ENCODE peak calls at places on chromosome 5, in four cellular contexts. O is HepG2, Y is K562, F is GM12878. A is an unnamed sample.

GRCh38 chr5:174769005-174769404 is 44.6 kb downstream of the MSX2 start:
- DNase-seq in O (no peak), Y (no peak), F (no peak), A (no peak)

GRCh38 chr5:151104795-151105194 is 24.0 kb upstream of the TNIP1 start:
- DNase-seq in O (peak; percentile 33), Y (no peak), F (no peak), A (no peak)

GRCh38 chr5:109479260-109479860 is 69.6 kb upstream of the PJA2 start:
- DNase-seq in O (peak; percentile 18), Y (no peak), F (no peak), A (no peak)

GRCh38 chr5:127486471-127486870 is 31.0 kb upstream of the PRRC1 start:
- DNase-seq in O (no peak), Y (no peak), F (no peak), A (no peak)

GRCh38 chr5:145465487-145466263 is 369.5 kb downstream of the PRELID2 start:
- DNase-seq in O (no peak), Y (no peak), F (no peak), A (no peak)

GRCh38 chr5:137737349-137738256 is 1.7 kb upstream of the KLHL3 start:
- DNase-seq in O (no peak), Y (no peak), F (no peak), A (no peak)

GRCh38 chr5:129917224-129917623 is 13.0 kb downstream of the CHSY3 start:
- DNase-seq in O (no peak), Y (no peak), F (no peak), A (no peak)

GRCh38 chr5:40676643-40677333 is 2.9 kb upstream of the PTGER4 start:
- DNase-seq in O (no peak), Y (no peak), F (no peak), A (no peak)

GRCh38 chr5:135013947-135014570 is 20.0 kb downstream of the PITX1 start:
- DNase-seq in O (peak; percentile 23), Y (no peak), F (no peak), A (no peak)

GRCh38 chr5:141521244-141521781 is 32.4 kb downstream of the PCDHGC5 start:
- DNase-seq in O (peak; percentile 81), Y (no peak), F (no peak), A (no peak)

GRCh38 chr5:135069895-135070657 is 36.0 kb upstream of the PITX1 start:
- DNase-seq in O (no peak), Y (no peak), F (no peak), A (no peak)

GRCh38 chr5:127924606-127925005 is 159.0 kb upstream of the SLC12A2 start:
- DNase-seq in O (no peak), Y (no peak), F (no peak), A (no peak)

GRCh38 chr5:98785244-98785643 is 11.8 kb downstream of the RGMB start:
- DNase-seq in O (no peak), Y (no peak), F (no peak), A (no peak)

GRCh38 chr5:74490814-74491213 is 149.7 kb downstream of the ENC1 start:
- DNase-seq in O (no peak), Y (no peak), F (peak; percentile 88), A (no peak)
- TF ChIP-seq SP1 in O (no peak), Y (no peak), F (peak; percentile 46), A (no peak)

GRCh38 chr5:132430736-132431135 is 59.8 kb downstream of the IRF1 start:
- DNase-seq in O (no peak), Y (no peak), F (no peak), A (no peak)

GRCh38 chr5:132426525-132427138 is 57.1 kb downstream of the SLC22A5 start:
- DNase-seq in O (peak; percentile 58), Y (peak; percentile 75), F (no peak), A (no peak)

GRCh38 chr5:132429451-132430440 is 60.2 kb downstream of the SLC22A5 start:
- DNase-seq in O (peak; percentile 33), Y (no peak), F (no peak), A (no peak)

GRCh38 chr5:132428147-132428482 is 58.6 kb downstream of the SLC22A5 start:
- DNase-seq in O (no peak), Y (no peak), F (no peak), A (no peak)

GRCh38 chr5:132428811-132429440 is 59.4 kb downstream of the SLC22A5 start:
- DNase-seq in O (no peak), Y (no peak), F (no peak), A (no peak)
- TF ChIP-seq FOXK2 in O (no peak), Y (no peak), F (no peak), A (no peak)

DNA sequence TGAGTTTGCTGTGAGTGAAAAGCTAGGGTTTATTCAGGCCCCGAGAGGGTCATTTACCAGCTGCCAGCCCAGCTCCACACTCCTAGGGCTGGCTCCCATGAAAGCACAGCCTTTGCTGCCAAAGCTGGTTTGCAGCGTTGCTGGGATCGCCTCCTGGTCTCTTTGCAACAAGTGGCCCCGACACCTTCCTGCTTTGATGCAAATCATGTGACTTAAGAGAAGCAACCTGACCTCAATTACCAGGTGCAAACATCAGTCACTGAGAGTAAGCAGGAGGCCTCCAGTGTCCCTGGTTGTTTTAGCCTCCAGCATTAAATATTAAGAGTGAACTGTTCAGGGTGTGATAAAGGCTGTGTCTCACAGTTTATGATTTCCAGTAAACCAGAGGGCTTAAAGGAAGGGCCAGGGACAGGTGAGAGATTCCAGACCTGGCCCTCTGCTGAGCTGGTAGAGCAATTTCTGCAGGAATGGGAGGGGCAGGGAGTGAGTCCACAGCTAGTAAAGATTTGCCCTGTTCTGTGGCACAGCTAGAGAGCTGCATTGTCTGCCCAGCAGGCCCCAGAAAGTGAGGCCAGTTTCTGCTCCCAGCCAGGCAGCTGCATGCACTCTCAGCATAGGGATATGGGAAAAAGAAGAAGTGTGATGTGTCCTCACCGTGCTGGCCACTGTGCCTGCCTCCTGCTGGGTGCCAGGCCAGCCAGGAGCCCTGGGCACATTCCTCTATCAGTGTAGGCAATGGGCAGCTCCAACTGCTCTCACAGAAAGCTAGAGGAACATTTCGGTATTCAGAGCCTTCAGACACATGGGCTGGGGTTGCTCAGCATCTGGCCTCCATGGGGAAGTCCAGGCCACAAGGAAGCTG is 58.0 kb downstream of the SLC22A5 start:
- DNase-seq in O (no peak), Y (no peak), F (no peak), A (no peak)
- TF ChIP-seq SP1 in O (no peak), Y (no peak), F (no peak), A (no peak)

DNA sequence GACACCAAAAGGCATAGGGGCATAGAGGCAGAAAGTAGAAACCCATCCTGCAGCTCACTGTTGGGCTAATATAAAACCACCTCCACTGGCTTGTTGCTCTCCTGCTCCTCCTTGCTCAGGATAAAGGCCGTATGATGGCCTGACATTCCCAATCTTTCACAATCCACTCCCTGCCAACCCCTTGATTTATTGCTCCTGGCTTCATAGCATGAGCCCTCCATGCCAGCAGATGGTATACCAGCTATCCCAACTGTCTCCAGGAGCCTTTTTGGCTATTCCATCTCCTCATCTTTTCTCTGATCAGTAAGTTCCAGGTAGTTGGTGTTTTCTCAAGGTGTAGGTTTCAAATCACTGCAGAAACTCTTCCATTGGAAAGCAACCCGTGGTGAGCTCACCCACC is 128.8 kb downstream of the EGFLAM start:
- DNase-seq in O (no peak), Y (no peak), F (no peak), A (no peak)
- TF ChIP-seq FOXK2 in O (no peak), Y (no peak), F (no peak), A (no peak)

GRCh38 chr5:148687427-148687826 is 33.1 kb upstream of the HTR4 start:
- DNase-seq in O (peak; percentile 57), Y (peak; percentile 77), F (no peak), A (peak; percentile 49)

GRCh38 chr5:148687871-148688270 is 33.5 kb upstream of the HTR4 start:
- DNase-seq in O (no peak), Y (no peak), F (no peak), A (no peak)

GRCh38 chr5:148685520-148686134 is 31.3 kb upstream of the HTR4 start:
- DNase-seq in O (no peak), Y (no peak), F (no peak), A (no peak)

GRCh38 chr5:148688787-148689186 is 34.5 kb upstream of the HTR4 start:
- DNase-seq in O (no peak), Y (no peak), F (no peak), A (no peak)

DNA sequence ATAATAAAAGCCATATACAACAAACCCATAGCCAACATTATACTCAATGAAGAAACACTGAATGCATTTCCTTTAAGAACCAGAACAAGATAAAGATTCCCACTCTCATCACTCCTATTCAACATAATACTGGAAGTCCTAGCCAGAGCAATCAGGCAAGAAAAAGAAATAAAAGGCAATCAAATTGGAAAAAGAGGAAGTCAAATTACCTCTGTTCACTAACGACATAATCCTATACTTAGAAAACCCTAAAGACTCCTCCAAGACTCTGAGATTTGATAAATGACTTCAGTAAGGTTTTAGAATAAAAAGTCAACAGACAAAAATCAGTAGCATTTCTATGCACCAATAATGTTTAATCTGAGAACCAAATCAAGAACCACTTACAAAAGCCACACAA is 36.6 kb upstream of the HTR4 start:
- DNase-seq in O (no peak), Y (no peak), F (no peak), A (no peak)
- TF ChIP-seq SP1 in O (no peak), Y (no peak), F (no peak), A (no peak)

DNA sequence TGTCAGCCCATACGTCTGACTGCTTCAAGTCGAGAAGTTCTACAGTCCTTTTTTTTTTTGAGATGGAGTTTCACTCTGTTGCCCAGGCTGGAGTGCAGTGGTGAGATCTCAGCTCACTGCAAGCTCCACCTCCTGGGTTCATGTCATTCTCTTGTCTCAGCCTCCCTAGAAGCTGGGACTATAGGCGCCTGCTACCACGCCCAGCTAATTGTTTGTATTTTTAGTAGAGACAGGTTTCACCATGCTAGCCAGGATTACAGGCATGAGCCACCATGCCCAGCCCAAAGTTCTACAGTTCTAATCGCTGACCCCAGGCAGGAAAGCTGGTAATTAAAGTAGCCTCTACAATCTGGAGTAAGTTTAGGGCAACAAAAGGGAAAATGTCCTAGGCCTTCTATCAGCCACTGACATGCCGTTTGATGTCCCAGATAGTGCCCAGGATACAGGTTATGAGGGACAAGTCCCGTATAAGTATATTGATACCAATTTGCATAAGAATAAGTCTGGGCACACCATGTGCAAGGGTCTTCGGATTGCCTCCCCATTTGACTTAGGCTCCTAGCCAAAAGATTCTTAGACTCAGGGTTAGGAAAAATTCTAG is 1110.8 kb downstream of the TAF11L14 start:
- DNase-seq in O (no peak), Y (no peak), F (no peak), A (no peak)
- TF ChIP-seq FOXK2 in O (no peak), Y (no peak), F (no peak), A (no peak)

GRCh38 chr5:4113426-4113825 is 517.8 kb downstream of the IRX1 start:
- DNase-seq in O (no peak), Y (no peak), F (no peak), A (no peak)

GRCh38 chr5:4113905-4114304 is 518.3 kb downstream of the IRX1 start:
- DNase-seq in O (no peak), Y (no peak), F (no peak), A (no peak)

DNA sequence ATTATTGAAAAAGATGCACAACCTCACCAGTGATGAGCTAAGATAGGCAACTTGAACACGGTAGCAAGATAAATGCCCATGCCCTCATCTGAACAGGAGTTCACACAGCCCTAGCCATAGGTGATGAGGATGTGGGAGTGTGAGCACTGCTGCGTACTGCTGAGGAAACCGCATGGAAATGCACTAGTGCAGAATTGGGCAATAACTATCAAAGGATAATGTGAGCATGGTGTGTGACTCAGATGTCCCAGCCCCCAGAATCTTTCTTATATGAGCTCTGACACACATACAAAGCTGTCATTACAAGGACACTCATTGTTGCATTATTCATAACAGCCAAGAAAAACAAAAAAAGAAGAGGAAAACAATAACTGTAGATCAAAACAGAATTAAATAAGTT is 521.2 kb downstream of the IRX1 start:
- DNase-seq in O (no peak), Y (no peak), F (no peak), A (no peak)
- TF ChIP-seq SP1 in O (no peak), Y (no peak), F (no peak), A (no peak)

GRCh38 chr5:54217826-54218503 is 92.4 kb downstream of the ARL15 start:
- DNase-seq in O (peak; percentile 37), Y (peak; percentile 25), F (no peak), A (peak; percentile 51)
- TF ChIP-seq FOXK2 in O (no peak), Y (no peak), F (no peak), A (no peak)

GRCh38 chr5:72284674-72285424 is 35.2 kb downstream of the MRPS27 start:
- DNase-seq in O (no peak), Y (no peak), F (no peak), A (no peak)
- TF ChIP-seq SP1 in O (no peak), Y (no peak), F (no peak), A (no peak)